ENCODE peak calls at places on chromosomes 11 and 22, in seven cellular contexts. S is GM13976, Q is cardiac muscle cell, V is psoas muscle, H is NCI-H524, R is ACHN, B is NCI-H510A treated with DMSO at 0.1 percent for 48 hours. K is an unnamed sample.

GRCh38 chr11:122661182-122661945 is 5.8 kb downstream of the UBASH3B start:
- DNase-seq in Q (no peak), B (no peak), R (no peak), S (no peak), H (peak), V (no peak), K (no peak)

GRCh38 chr22:48857202-48857805 is 970.4 kb downstream of the BRD1 start:
- DNase-seq in Q (no peak), V (no peak), H (no peak), B (no peak), R (no peak), S (no peak), K (no peak)

GRCh38 chr22:27842236-27842993 is 40.9 kb upstream of the MN1 start:
- DNase-seq in Q (no peak), S (no peak), R (no peak), V (no peak), H (no peak), B (no peak), K (no peak)

GRCh38 chr11:70881948-70882715 is 370.2 kb downstream of the SHANK2 start:
- DNase-seq in R (no peak), B (no peak), H (no peak), V (no peak), Q (no peak), S (no peak), K (peak)

GRCh38 chr11:59755701-59756495 is 722 bp downstream of the STX3 start:
- DNase-seq in B (peak), R (peak), H (peak), V (peak), S (peak), Q (peak), K (peak)

GRCh38 chr11:96337541-96338530 is 5.2 kb downstream of the MAML2 start:
- DNase-seq in V (no peak), Q (peak), S (peak), H (no peak), R (no peak), B (no peak), K (no peak)

GRCh38 chr11:65316311-65316978 is 1.8 kb downstream of the CDC42EP2 start:
- DNase-seq in V (peak), H (no peak), Q (peak), S (no peak), B (no peak), R (no peak), K (peak)

GRCh38 chr11:69913591-69914285 is 94.5 kb upstream of the FGF3 start:
- DNase-seq in B (no peak), Q (no peak), R (no peak), V (no peak), H (no peak), S (no peak), K (peak)

GRCh38 chr11:7936615-7937014 is 4.9 kb downstream of the OR10A3 start:
- DNase-seq in V (no peak), S (no peak), R (no peak), B (no peak), H (no peak), Q (no peak), K (no peak)

GRCh38 chr22:42697542-42698013 is 23.1 kb downstream of the A4GALT start:
- DNase-seq in B (no peak), R (peak), Q (peak), V (peak), H (no peak), S (no peak), K (peak)

GRCh38 chr11:85844439-85845051 is 10.6 kb upstream of the CCDC83 start:
- DNase-seq in V (no peak), H (no peak), Q (no peak), R (peak), S (no peak), B (no peak), K (no peak)

GRCh38 chr22:35882226-35883027 is 146.2 kb downstream of the RBFOX2 start:
- DNase-seq in H (peak), R (no peak), Q (peak), V (no peak), S (no peak), B (no peak), K (no peak)

GRCh38 chr22:45671051-45671782 is 417 bp upstream of the ATXN10 start:
- DNase-seq in H (peak), R (no peak), S (no peak), Q (no peak), V (peak), B (no peak), K (no peak)

GRCh38 chr11:93571612-93572011 is 28.4 kb upstream of the SMCO4 start:
- DNase-seq in B (no peak), R (no peak), V (no peak), H (no peak), Q (no peak), S (no peak), K (no peak)

GRCh38 chr11:1303973-1304372 is 5.5 kb downstream of the TOLLIP start:
- DNase-seq in R (no peak), Q (peak), B (no peak), H (no peak), V (no peak), S (no peak), K (no peak)

GRCh38 chr22:50261615-50262459 is at the start of gene MAPK12:
- DNase-seq in B (peak), Q (peak), S (peak), H (peak), R (peak), V (peak), K (no peak)

GRCh38 chr11:7964873-7965272 is 374 bp downstream of the NLRP10 start:
- DNase-seq in R (no peak), B (no peak), Q (no peak), S (no peak), V (no peak), H (no peak), K (no peak)